ENCODE peak calls at places on chromosomes 16 and 17, in six cellular contexts. A is HepG2, G is K562, O is H1, L is GM12891, U is GM12878. K is an unnamed sample.

GRCh38 chr16:8374586-8374985 is 215.7 kb downstream of the TMEM114 start:
- DNase-seq in L (no peak), U (no peak), A (no peak), G (no peak), O (no peak), K (no peak)

GRCh38 chr16:8627456-8627855 is 6.0 kb downstream of the METTL22 start:
- DNase-seq in G (no peak), A (no peak), O (no peak), U (no peak), L (no peak), K (no peak)

GRCh38 chr16:81894592-81894991 is 115.5 kb downstream of the PLCG2 start:
- DNase-seq in U (no peak), L (no peak), O (no peak), A (no peak), G (no peak), K (no peak)

GRCh38 chr16:76265434-76266045 is 11.7 kb upstream of the CNTNAP4 start:
- DNase-seq in L (no peak), O (peak), A (peak), G (peak), U (no peak), K (no peak)

GRCh38 chr16:4360538-4361021 is 9.5 kb upstream of the PAM16 start:
- DNase-seq in O (no peak), A (no peak), L (no peak), U (no peak), G (peak), K (no peak)

GRCh38 chr16:69688589-69688988 is 37.8 kb downstream of the NQO1 start:
- DNase-seq in O (no peak), U (no peak), G (no peak), L (no peak), A (no peak), K (no peak)

GRCh38 chr16:87778830-87779579 is 13.2 kb upstream of the KLHDC4 start:
- DNase-seq in U (peak), G (peak), A (peak), O (peak), L (peak), K (peak)

GRCh38 chr16:35181422-35182030 is 1722.1 kb downstream of the TP53TG3F start:
- DNase-seq in L (no peak), U (no peak), A (no peak), G (no peak), O (no peak), K (no peak)

GRCh38 chr16:71461686-71462648 is at the start of gene ZNF23:
- DNase-seq in G (peak), O (peak), L (peak), A (peak), U (peak), K (peak)

GRCh38 chr17:56819431-56820145 is 14.1 kb downstream of the C17orf67 start:
- DNase-seq in G (peak), U (peak), O (peak), A (peak), L (peak), K (peak)

GRCh38 chr17:71023631-71024030 is 854.3 kb downstream of the KCNJ2 start:
- DNase-seq in L (no peak), O (no peak), A (no peak), G (no peak), U (no peak), K (no peak)

GRCh38 chr16:19127205-19127604 is 13.4 kb downstream of the ITPRIPL2 start:
- DNase-seq in A (no peak), O (no peak), G (no peak), L (no peak), U (peak), K (no peak)

GRCh38 chr17:83155128-83156081 is 76.0 kb downstream of the METRNL start:
- DNase-seq in A (no peak), L (no peak), U (no peak), G (no peak), O (no peak), K (no peak)

GRCh38 chr17:40554646-40555295 is 10.5 kb downstream of the CCR7 start:
- DNase-seq in O (no peak), A (no peak), L (no peak), U (no peak), G (peak), K (no peak)

GRCh38 chr16:27774779-27775178 is 224.8 kb downstream of the KATNIP start:
- DNase-seq in L (no peak), O (no peak), U (no peak), A (no peak), G (no peak), K (no peak)

GRCh38 chr16:88599092-88599733 is 29.0 kb downstream of the ZC3H18 start:
- DNase-seq in A (no peak), U (no peak), L (no peak), O (no peak), G (no peak), K (no peak)

GRCh38 chr16:87550510-87550961 is 51.8 kb upstream of the JPH3 start:
- DNase-seq in G (peak), A (no peak), U (no peak), L (peak), O (peak), K (peak)

GRCh38 chr16:79912592-79913310 is 312.2 kb upstream of the MAF start:
- DNase-seq in L (no peak), O (no peak), U (no peak), A (no peak), G (no peak), K (no peak)

GRCh38 chr17:11880714-11881113 is 116.6 kb downstream of the ZNF18 start:
- DNase-seq in O (no peak), L (no peak), G (peak), A (peak), U (no peak), K (no peak)

GRCh38 chr16:66605177-66605999 is 884 bp downstream of the CMTM3 start:
- DNase-seq in G (peak), L (no peak), U (no peak), O (peak), A (peak), K (no peak)

GRCh38 chr17:43845772-43846171 is 1.2 kb upstream of the CD300LG start:
- DNase-seq in L (no peak), U (no peak), G (no peak), O (no peak), A (no peak), K (no peak)

GRCh38 chr16:15507299-15507958 is 73.0 kb downstream of the BMERB1 start:
- DNase-seq in O (no peak), L (no peak), A (no peak), U (no peak), G (no peak), K (no peak)

GRCh38 chr17:3418222-3418621 is 7.1 kb downstream of the OR3A3 start:
- DNase-seq in A (no peak), U (no peak), O (no peak), L (no peak), G (no peak), K (no peak)

GRCh38 chr17:44909681-44910144 is 5.6 kb downstream of the GFAP start:
- DNase-seq in G (no peak), A (no peak), U (no peak), O (no peak), L (no peak), K (no peak)

GRCh38 chr16:28317040-28317880 is 24.9 kb downstream of the SBK1 start:
- DNase-seq in O (peak), G (peak), U (no peak), L (peak), A (peak), K (peak)

GRCh38 chr17:35889818-35890773 is 9.9 kb upstream of the CCL5 start:
- DNase-seq in O (no peak), A (no peak), U (no peak), L (no peak), G (no peak), K (no peak)

GRCh38 chr16:46658925-46659324 is 30.1 kb downstream of the VPS35 start:
- DNase-seq in L (peak), G (no peak), O (no peak), U (peak), A (no peak), K (peak)

GRCh38 chr17:21379080-21379711 is 3.0 kb downstream of the KCNJ12 start:
- DNase-seq in O (no peak), U (no peak), G (no peak), A (no peak), L (no peak), K (no peak)

GRCh38 chr17:50203086-50203485 is 1.7 kb upstream of the COL1A1 start:
- DNase-seq in A (no peak), U (no peak), O (no peak), L (no peak), G (no peak), K (no peak)

GRCh38 chr16:58503863-58504688 is 4.1 kb downstream of the NDRG4 start:
- DNase-seq in U (no peak), L (no peak), A (no peak), G (no peak), O (no peak), K (no peak)

GRCh38 chr16:1184156-1184868 is 31.4 kb downstream of the CACNA1H start:
- DNase-seq in G (no peak), U (no peak), O (no peak), A (peak), L (no peak), K (no peak)

GRCh38 chr17:9350083-9350482 is 225.5 kb downstream of the STX8 start:
- DNase-seq in O (no peak), U (no peak), L (no peak), G (no peak), A (peak), K (no peak)

GRCh38 chr17:71392715-71393567 is 727.9 kb upstream of the SOX9 start:
- DNase-seq in A (no peak), O (no peak), G (no peak), U (no peak), L (no peak), K (no peak)

GRCh38 chr17:56269509-56269908 is 116.2 kb downstream of the ANKFN1 start:
- DNase-seq in U (no peak), A (no peak), G (no peak), O (no peak), L (no peak), K (no peak)

GRCh38 chr17:66810951-66811682 is 23.8 kb upstream of the CACNG5 start:
- DNase-seq in L (no peak), O (no peak), G (no peak), U (no peak), A (no peak), K (no peak)
- TF ChIP-seq TAF1 in L (no peak), O (no peak), G (no peak), U (no peak), A (no peak), K (no peak)

GRCh38 chr17:1108810-1109605 is 70.8 kb downstream of the ABR start:
- DNase-seq in A (no peak), U (no peak), L (peak), G (no peak), O (peak), K (peak)
- TF ChIP-seq POLR2A in A (no peak), U (peak), L (no peak), G (no peak), O (no peak), K (peak)

GRCh38 chr17:28405632-28406477 is at the start of gene SLC46A1:
- DNase-seq in G (peak), O (peak), A (peak), U (no peak), L (peak), K (peak)
- TF ChIP-seq TAF1 in G (peak), O (peak), A (peak), U (no peak), L (no peak), K (no peak)

DNA sequence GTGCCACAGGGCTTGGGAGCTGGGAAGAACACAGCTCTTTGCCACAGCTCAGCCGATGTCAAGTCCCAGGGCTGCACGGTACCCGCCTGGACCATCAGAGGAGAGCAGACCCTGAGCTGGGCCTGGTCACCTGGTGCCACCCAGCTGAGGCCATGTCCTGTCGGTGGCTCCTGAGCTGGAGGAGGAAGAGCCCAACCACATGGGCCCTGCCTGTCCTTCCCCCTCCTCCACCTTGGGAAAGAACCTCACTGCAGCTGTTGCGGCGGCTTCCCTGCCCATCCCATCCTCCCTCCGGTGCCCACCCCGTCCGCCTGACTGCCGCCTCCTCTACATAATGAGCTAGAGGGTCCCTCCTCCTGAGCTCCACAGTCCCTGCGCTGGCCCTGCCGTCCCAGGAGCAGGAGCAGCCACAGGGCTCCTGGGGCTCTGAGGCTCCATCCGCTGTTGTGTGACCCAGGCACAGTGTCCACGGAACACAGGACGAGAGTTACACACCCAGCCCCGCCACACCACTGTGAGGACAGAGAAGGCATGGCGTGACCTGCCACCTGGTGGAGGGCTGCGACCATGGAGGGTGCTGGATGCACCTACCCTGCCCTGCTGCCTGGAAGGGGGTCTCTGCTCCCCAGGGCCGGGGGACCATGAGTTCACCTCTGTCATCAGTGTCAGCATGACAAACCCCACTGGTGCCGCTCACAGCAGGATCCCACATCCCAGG is 21.4 kb upstream of the CHMP6 start:
- DNase-seq in O (no peak), U (no peak), A (no peak), G (peak), L (peak), K (peak)
- TF ChIP-seq POLR2A in O (no peak), U (no peak), A (no peak), G (no peak), L (no peak), K (peak)

DNA sequence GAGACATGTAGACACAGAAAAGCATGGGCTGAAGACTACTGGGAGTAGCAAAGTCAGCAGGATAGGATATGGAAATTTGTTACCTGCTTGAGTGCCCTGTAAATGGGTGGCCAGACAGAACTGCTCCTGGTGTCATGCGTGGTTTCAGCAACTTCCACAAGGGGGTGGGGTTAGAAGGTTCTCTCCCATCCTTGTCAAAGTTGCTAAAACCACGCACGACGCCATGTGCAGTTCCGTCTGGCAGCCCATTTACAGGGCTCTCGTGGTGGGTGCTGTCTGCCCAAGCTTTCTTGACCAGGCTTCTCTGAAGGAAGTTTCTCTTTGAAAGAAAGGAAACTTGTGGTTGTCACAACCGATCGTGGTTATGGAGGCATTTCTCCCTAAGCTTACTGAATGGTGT is 6.9 kb upstream of the DBNDD1 start:
- DNase-seq in L (no peak), U (no peak), A (no peak), O (no peak), G (no peak), K (no peak)
- TF ChIP-seq TAF1 in L (no peak), U (no peak), A (no peak), O (no peak), G (no peak), K (no peak)

DNA sequence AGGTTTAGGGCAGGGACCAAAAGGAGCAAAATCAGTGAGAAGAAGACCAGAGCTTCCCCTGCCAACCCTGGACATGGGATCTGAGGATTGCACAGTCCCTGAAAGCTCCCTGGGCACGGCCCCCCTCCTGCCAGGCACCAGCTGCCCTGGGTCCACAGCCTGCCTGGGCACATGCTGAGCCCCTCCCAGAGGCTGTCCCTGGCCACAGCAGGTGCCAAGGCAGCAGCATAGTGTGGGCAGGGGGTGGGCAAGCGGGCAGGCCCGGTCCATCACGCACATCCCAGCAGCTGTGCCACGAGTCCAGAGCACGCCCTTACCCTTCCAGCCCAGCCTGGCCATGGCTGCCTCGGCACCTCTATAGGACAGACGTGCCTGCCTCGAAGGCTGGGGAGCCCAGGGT is 12.7 kb downstream of the SCN4A start:
- DNase-seq in G (no peak), A (no peak), L (no peak), O (no peak), U (no peak), K (no peak)
- TF ChIP-seq POLR2A in G (no peak), A (no peak), L (no peak), O (no peak), U (no peak), K (no peak)

DNA sequence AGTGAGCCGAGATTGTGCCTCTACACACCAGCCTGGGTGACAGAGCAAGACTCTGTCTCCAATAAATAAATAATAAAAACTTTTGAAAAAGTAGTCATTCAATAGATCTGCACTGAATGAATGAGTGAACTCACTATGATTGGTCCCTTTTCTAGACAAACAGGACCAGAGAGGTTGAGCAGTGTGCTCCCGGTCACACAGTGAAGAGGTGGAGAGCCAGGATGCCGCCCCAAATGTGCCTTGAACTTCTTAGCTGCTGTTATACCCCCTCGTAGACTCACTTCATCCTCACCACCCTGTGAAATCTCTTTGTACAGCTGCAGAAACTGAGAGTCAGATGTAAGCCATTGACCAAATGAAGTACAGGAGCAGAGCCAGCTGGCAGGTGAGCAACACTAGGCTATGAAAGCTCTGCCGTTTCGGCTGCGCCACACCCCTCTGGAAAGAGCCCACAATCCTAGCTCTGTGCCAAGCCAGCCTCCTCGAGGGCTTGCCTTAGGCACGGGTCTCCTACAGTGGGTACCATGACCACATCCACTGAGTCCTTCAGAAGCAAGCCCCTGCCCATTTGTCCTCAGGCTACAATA is 7.8 kb upstream of the KIAA0513 start:
- DNase-seq in L (no peak), G (no peak), U (no peak), O (no peak), A (no peak), K (no peak)
- TF ChIP-seq TAF1 in L (no peak), G (no peak), U (no peak), O (no peak), A (no peak), K (no peak)

GRCh38 chr17:4942760-4943508 is 2.9 kb downstream of the RNF167 start:
- DNase-seq in U (no peak), L (no peak), A (no peak), G (no peak), O (no peak), K (no peak)
- TF ChIP-seq POLR2A in U (peak), L (peak), A (no peak), G (peak), O (peak), K (peak)

K was measured in GM12892.